ENCODE peak calls at places on chromosomes 1 and 21, in nine cellular contexts. H is T-helper 2 cell; P is mesothelial cell of epicardium; F is activated T-cell treated with anti-CD3 and anti-CD28 coated beads, Interleukin-2, amount 50 U/mL, for 72 hours; Q is hepatic stellate cell; D is ovary; G is HuH-7; M is OCI-LY7; X is mucosa of gallbladder. O is an unnamed sample.

GRCh38 chr1:41731631-41732030 is 187.1 kb downstream of the HIVEP3 start:
- DNase-seq in F (no peak), Q (no peak), M (no peak), P (no peak), X (no peak), G (no peak), H (no peak), D (no peak), O (no peak)

GRCh38 chr21:27813750-27814149 is 846.9 kb upstream of the ADAMTS5 start:
- DNase-seq in X (no peak), H (no peak), M (no peak), G (no peak), F (no peak), D (no peak), P (no peak), Q (no peak), O (no peak)

GRCh38 chr1:230986976-230987375 is 8.1 kb downstream of the ARV1 start:
- DNase-seq in G (no peak), Q (no peak), M (no peak), P (no peak), H (no peak), D (no peak), X (no peak), F (no peak), O (no peak)

GRCh38 chr21:42007541-42007940 is 2.6 kb downstream of the ZBTB21 start:
- DNase-seq in H (no peak), X (no peak), G (no peak), M (no peak), D (no peak), Q (no peak), F (no peak), P (no peak), O (no peak)

GRCh38 chr21:42850866-42851391 is 28.4 kb downstream of the WDR4 start:
- DNase-seq in G (peak), P (no peak), Q (peak), H (no peak), M (peak), D (no peak), X (no peak), F (peak), O (no peak)

GRCh38 chr1:40740039-40740991 is 43.3 kb upstream of the KCNQ4 start:
- DNase-seq in D (no peak), H (no peak), P (no peak), X (peak), Q (no peak), F (no peak), G (no peak), M (no peak), O (no peak)

GRCh38 chr1:204819495-204819894 is 51.2 kb upstream of the NFASC start:
- DNase-seq in M (no peak), P (no peak), Q (no peak), X (no peak), F (no peak), D (no peak), G (no peak), H (no peak), O (no peak)

GRCh38 chr1:218090459-218090858 is 194.6 kb upstream of the RRP15 start:
- DNase-seq in H (no peak), D (no peak), F (no peak), P (no peak), G (no peak), Q (no peak), M (no peak), X (no peak), O (no peak)

GRCh38 chr1:14392887-14393365 is 205.6 kb upstream of the KAZN start:
- DNase-seq in F (no peak), Q (no peak), X (no peak), H (no peak), D (no peak), P (no peak), M (no peak), G (no peak), O (no peak)

GRCh38 chr1:112465122-112465521 is 43.6 kb upstream of the WNT2B start:
- DNase-seq in Q (peak), H (no peak), M (no peak), G (no peak), X (no peak), D (no peak), F (no peak), P (no peak), O (no peak)

GRCh38 chr1:48916121-48917069 is 139.7 kb upstream of the BEND5 start:
- DNase-seq in P (no peak), X (peak), G (peak), F (no peak), H (no peak), Q (no peak), D (no peak), M (peak), O (no peak)

GRCh38 chr1:12296623-12297022 is 66.8 kb downstream of the VPS13D start:
- DNase-seq in F (no peak), H (no peak), X (no peak), P (no peak), G (no peak), Q (peak), M (no peak), D (no peak), O (no peak)

GRCh38 chr1:202319381-202320080 is 22.2 kb downstream of the UBE2T start:
- DNase-seq in X (no peak), D (no peak), F (no peak), Q (no peak), G (no peak), H (no peak), M (no peak), P (no peak), O (no peak)

GRCh38 chr1:25198731-25199231 is 33.5 kb downstream of the SYF2 start:
- DNase-seq in F (no peak), Q (peak), P (no peak), H (no peak), X (peak), G (no peak), M (no peak), D (no peak), O (no peak)

GRCh38 chr21:42121792-42122191 is 50.7 kb downstream of the UMODL1 start:
- DNase-seq in P (no peak), M (no peak), X (no peak), D (no peak), Q (no peak), H (no peak), F (no peak), G (no peak), O (no peak)

GRCh38 chr21:23789864-23790263 is 1817.4 kb downstream of the MRPL39 start:
- DNase-seq in Q (no peak), P (no peak), H (no peak), M (no peak), D (no peak), F (no peak), G (no peak), X (no peak), O (no peak)

GRCh38 chr1:94894630-94895029 is 32.3 kb downstream of the CNN3 start:
- DNase-seq in Q (no peak), F (no peak), D (no peak), H (no peak), G (no peak), X (no peak), M (no peak), P (no peak), O (no peak)

GRCh38 chr1:201606581-201606980 is 67.7 kb downstream of the NAV1 start:
- DNase-seq in X (no peak), G (no peak), M (no peak), P (no peak), F (no peak), D (no peak), H (no peak), Q (no peak), O (no peak)

GRCh38 chr21:33080776-33081175 is 10.8 kb downstream of the OLIG1 start:
- DNase-seq in H (no peak), G (no peak), P (no peak), X (no peak), Q (no peak), M (no peak), F (no peak), D (no peak), O (no peak)

GRCh38 chr1:44405041-44405803 is at the start of gene RNF220:
- DNase-seq in F (peak), P (no peak), X (peak), H (no peak), G (peak), M (no peak), Q (no peak), D (no peak), O (no peak)

GRCh38 chr1:115288799-115289198 is 49.2 kb downstream of the NGF start:
- DNase-seq in F (no peak), P (no peak), G (no peak), X (no peak), H (no peak), M (no peak), D (no peak), Q (no peak), O (no peak)